ENCODE peak calls at places on chromosomes 7 and 10, in five cellular contexts. D is ovary, H is dorsolateral prefrontal cortex, C is BE2C, F is ascending aorta. L is an unnamed sample.
A peak's percentile ranks its signal among the peaks of the same experiment; 100 is the strongest.

GRCh38 chr10:100826983-100827818 is 81.8 kb downstream of the PAX2 start:
- DNase-seq in F (no peak), H (no peak), C (peak; percentile 35), D (no peak), L (no peak)

GRCh38 chr7:131188367-131189339 is 139.0 kb upstream of the MKLN1 start:
- DNase-seq in D (no peak), F (no peak), H (no peak), C (no peak), L (no peak)

GRCh38 chr10:81109200-81109752 is 571.6 kb downstream of the SH2D4B start:
- DNase-seq in C (no peak), F (no peak), H (no peak), D (no peak), L (no peak)

GRCh38 chr10:128083191-128083895 is 42.9 kb downstream of the MKI67 start:
- DNase-seq in C (no peak), F (no peak), H (no peak), D (no peak), L (no peak)

GRCh38 chr7:137986252-137987010 is 15.5 kb downstream of the CREB3L2 start:
- DNase-seq in D (peak; percentile 53), C (no peak), F (no peak), H (no peak), L (no peak)

GRCh38 chr10:47359101-47359500 is 10.9 kb downstream of the RBP3 start:
- DNase-seq in F (no peak), H (peak; percentile 19), C (no peak), D (no peak), L (no peak)

GRCh38 chr10:69795242-69795934 is 6.3 kb upstream of the COL13A1 start:
- DNase-seq in H (no peak), F (no peak), C (no peak), D (no peak), L (no peak)

GRCh38 chr7:106604303-106604918 is 56.5 kb downstream of the CCDC71L start:
- DNase-seq in D (no peak), F (no peak), C (no peak), H (no peak), L (no peak)

GRCh38 chr7:90706067-90706716 is 110.1 kb downstream of the CDK14 start:
- DNase-seq in C (no peak), H (no peak), D (no peak), F (no peak), L (no peak)

DNA sequence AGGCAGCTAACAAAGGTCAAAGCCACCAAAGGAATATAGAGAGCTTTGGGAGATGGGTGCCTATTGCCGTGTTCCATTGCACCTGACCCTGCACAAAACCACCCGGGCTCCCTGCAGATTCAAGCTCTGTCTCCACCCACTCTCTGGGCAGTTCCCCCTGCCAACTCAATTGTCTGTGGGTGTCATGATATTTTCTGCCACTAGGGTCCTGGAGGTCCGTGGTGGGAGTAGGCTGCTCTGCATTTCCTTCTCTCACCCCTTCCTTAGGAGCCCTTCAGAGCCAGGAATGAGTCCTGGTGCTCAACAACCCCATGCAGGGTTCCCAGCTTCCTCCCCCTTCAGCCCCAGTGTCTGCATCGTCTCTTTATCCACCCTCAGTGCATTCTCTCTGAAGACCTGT is 34.1 kb downstream of the PNLIPRP2 start:
- DNase-seq in F (no peak), C (no peak), D (no peak), H (no peak), L (no peak)
- TF ChIP-seq CTCF in F (no peak), C (peak; percentile 29), D (no peak), H (no peak), L (peak; percentile 85)

GRCh38 chr10:72242675-72243074 is 26.6 kb upstream of the ASCC1 start:
- DNase-seq in H (peak; percentile 48), F (no peak), C (no peak), D (peak; percentile 82), L (no peak)

GRCh38 chr10:72244573-72245038 is 28.5 kb upstream of the ASCC1 start:
- DNase-seq in H (no peak), F (no peak), D (no peak), C (no peak), L (no peak)

GRCh38 chr10:72241853-72242252 is 25.8 kb upstream of the ASCC1 start:
- DNase-seq in D (no peak), F (no peak), H (no peak), C (no peak), L (no peak)

GRCh38 chr10:72245949-72246525 is 27.7 kb upstream of the DDIT4 start:
- DNase-seq in H (no peak), C (no peak), F (no peak), D (no peak), L (no peak)

GRCh38 chr10:72243822-72244437 is 27.9 kb upstream of the ASCC1 start:
- DNase-seq in H (no peak), D (peak; percentile 55), F (no peak), C (no peak), L (no peak)
- TF ChIP-seq CTCF in H (peak; percentile 29), D (peak; percentile 61), F (no peak), C (peak; percentile 32), L (peak; percentile 20)

DNA sequence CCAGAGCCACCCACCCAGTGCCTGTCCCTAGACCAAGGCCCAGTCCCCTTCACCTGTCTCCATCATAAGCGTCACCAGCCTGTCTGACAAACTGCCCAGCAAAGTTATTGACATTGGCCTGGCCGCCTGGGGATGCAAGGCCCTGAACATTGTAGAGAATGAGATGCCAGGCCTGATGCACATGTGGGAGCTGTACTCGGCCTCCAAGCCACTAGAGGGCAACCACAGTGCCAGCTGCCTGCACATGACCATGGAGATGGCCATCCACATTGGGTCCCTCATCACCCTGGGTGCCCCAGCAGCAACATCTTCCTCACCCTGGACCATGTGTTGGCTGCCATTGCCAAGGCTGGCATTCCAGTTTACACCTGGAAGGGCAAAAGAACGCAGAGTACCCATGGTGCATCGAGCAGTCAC is 63.7 kb upstream of the ANTXRL start:
- DNase-seq in D (no peak), H (no peak), F (no peak), C (peak; percentile 75), L (no peak)
- TF ChIP-seq CTCF in D (no peak), H (no peak), F (no peak), C (peak; percentile 80), L (no peak)

GRCh38 chr10:125004571-125005311 is 62.8 kb downstream of the ZRANB1 start:
- DNase-seq in H (peak; percentile 28), D (peak; percentile 8), F (no peak), C (no peak), L (no peak)

GRCh38 chr10:125002423-125003145 is 60.7 kb downstream of the ZRANB1 start:
- DNase-seq in F (no peak), D (no peak), C (no peak), H (peak; percentile 24), L (no peak)

GRCh38 chr10:125002044-125002422 is 60.1 kb downstream of the ZRANB1 start:
- DNase-seq in D (no peak), H (no peak), C (no peak), F (no peak), L (no peak)

GRCh38 chr10:125003901-125004467 is 62.1 kb downstream of the ZRANB1 start:
- DNase-seq in F (no peak), D (peak; percentile 7), C (no peak), H (peak; percentile 22), L (no peak)

DNA sequence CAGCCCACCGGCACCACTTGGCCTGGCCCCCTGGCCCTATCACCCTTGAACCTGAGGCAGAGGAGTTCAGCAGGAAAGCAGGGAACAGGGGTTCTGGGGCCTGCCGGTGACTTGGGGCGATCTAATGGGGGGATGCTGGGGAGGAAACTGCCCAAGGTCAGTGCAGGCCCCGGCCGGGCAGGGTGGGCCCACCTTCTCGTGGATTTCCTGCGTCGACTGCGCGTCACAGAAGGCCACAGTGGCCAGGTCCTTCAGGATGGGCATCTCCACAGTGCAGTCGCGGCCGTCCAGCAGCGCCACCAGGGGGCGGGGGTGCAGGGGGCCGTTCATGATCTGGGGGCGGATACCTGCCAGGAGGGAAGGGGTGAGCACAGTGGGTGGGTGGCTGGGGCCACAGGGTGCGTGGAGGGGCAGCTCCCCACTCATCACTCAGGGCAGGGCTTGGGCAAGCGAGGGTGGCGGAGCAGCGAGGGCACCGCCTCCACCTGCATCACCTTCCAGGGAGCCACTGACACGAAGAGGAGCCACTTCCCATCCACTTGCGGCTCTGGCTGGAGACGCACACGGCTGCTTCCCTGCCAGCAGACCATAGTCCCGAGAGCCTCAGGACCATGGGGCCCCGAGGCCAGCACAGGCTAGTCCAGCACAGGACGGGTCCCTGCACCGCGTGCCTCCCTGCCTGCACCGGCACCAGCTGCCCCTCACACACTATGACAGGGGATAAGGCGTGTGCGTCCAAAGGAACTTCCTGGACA is 61.4 kb downstream of the ZRANB1 start:
- DNase-seq in C (no peak), H (peak; percentile 23), F (no peak), D (peak; percentile 12), L (no peak)
- TF ChIP-seq CTCF in C (no peak), H (no peak), F (no peak), D (no peak), L (no peak)

DNA sequence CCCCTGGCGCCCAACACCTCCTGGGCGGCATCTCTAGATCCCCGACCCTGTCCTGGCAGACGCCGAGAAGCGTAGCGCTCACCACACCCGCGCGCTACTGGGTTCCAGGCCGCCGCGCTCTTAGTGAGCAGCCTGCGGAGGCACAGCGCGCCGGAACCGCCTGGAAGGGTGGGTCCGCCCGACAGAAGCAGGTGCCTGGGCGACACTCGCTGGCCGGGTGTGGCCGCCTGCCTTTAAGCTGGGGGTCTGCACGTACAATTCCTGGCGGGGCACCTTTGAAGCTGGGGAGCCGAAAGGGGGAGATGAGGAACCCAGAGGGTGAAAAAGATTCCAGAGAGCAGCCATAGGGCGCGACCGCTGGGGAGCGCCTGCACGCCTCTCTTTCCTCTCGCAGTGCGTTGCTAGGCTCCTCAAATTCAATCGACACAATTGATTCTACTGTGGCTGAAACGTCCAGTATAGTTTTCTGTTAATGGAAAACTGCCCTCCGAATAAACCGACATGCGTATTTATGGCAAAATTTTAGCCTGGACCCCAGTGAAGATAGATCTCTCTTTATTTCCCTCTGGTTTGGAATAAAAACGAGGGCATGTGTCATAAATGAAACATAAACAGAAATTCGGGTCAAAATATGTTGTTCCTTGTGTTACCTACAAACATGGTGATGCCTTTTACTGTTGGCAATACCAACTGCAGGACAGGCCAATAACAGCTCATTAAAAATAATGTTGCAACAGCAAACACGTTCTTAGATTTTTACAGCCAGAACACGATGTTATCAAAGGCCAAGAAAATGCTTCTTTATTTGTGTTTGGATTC is 4.6 kb downstream of the HMX3 start:
- DNase-seq in C (no peak), D (no peak), F (no peak), H (no peak), L (no peak)
- TF ChIP-seq CTCF in C (peak; percentile 29), D (no peak), F (no peak), H (no peak), L (no peak)

DNA sequence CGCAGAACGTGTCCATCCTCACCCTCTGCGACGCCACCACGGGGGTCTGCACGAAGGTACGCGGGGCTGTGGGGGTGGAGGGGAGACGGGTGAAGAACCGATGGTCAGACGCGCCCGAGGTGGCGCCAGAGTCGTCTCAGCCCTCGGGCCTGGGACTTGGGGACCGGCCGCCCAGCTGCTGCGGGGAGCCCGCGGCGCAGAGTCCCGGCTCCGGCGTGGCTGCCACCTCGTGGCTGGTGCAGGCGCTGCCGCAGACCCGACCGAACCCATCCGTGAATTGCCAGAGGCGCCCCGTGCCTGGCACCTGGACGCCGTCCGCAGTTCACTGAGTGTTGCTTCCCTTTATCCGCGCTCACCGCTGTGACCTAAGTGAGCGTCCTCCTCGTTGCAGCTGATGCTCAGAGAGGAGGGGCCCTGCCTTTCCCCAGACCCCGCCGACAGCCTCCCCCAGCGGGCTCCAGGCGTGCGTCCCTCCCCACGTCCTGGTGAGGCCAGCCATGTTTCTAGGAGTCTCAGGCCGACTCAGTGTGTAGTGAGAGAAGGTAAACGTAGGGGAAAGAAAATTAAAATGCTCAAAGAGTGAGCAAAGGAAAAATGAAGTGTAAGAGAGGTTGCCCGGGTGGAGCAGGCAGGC is 208.7 kb downstream of the PAXIP1 start:
- DNase-seq in C (no peak), F (no peak), D (no peak), H (no peak), L (no peak)
- TF ChIP-seq CTCF in C (no peak), F (no peak), D (no peak), H (no peak), L (peak; percentile 49)